ENCODE peak calls at places on chromosome 21, in five cellular contexts. One of them, this sample, is unnamed.
A peak's percentile ranks its signal among the peaks of the same experiment; 100 is the strongest.

GRCh38 chr21:32611471-32611997 is 643 bp downstream of the CFAP298 start:
- DNase-seq in MM.1S: peak; percentile 71
- DNase-seq in effector memory CD4-positive, alpha-beta T cell: no peak
- DNase-seq in lung: peak; percentile 35
- DNase-seq in breast epithelium: no peak
- DNase-seq in this sample: peak; percentile 9

GRCh38 chr21:44049182-44049581 is 37.1 kb downstream of the TRAPPC10 start:
- DNase-seq in breast epithelium: no peak
- DNase-seq in effector memory CD4-positive, alpha-beta T cell: no peak
- DNase-seq in MM.1S: no peak
- DNase-seq in lung: no peak
- DNase-seq in this sample: no peak

GRCh38 chr21:40548134-40548533 is 298.8 kb downstream of the DSCAM start:
- DNase-seq in effector memory CD4-positive, alpha-beta T cell: no peak
- DNase-seq in lung: no peak
- DNase-seq in breast epithelium: no peak
- DNase-seq in MM.1S: no peak
- DNase-seq in this sample: no peak

GRCh38 chr21:16912075-16912474 is 600.8 kb upstream of the CXADR start:
- DNase-seq in lung: no peak
- DNase-seq in breast epithelium: no peak
- DNase-seq in effector memory CD4-positive, alpha-beta T cell: no peak
- DNase-seq in MM.1S: no peak
- DNase-seq in this sample: no peak

GRCh38 chr21:31731112-31731801 is 661 bp downstream of the SCAF4 start:
- DNase-seq in lung: peak; percentile 36
- DNase-seq in MM.1S: peak; percentile 69
- DNase-seq in breast epithelium: peak; percentile 32
- DNase-seq in effector memory CD4-positive, alpha-beta T cell: peak; percentile 42
- DNase-seq in this sample: peak; percentile 64

GRCh38 chr21:46369520-46370235 is 45.7 kb downstream of the PCNT start:
- DNase-seq in effector memory CD4-positive, alpha-beta T cell: no peak
- DNase-seq in breast epithelium: no peak
- DNase-seq in MM.1S: peak; percentile 5
- DNase-seq in lung: no peak
- DNase-seq in this sample: no peak

GRCh38 chr21:30216041-30216723 is at the start of gene CLDN8:
- DNase-seq in breast epithelium: peak; percentile 78
- DNase-seq in lung: peak; percentile 31
- DNase-seq in MM.1S: no peak
- DNase-seq in effector memory CD4-positive, alpha-beta T cell: no peak
- DNase-seq in this sample: no peak

GRCh38 chr21:36388835-36389234 is 3.6 kb downstream of the CHAF1B start:
- DNase-seq in lung: peak; percentile 30
- DNase-seq in MM.1S: no peak
- DNase-seq in breast epithelium: no peak
- DNase-seq in effector memory CD4-positive, alpha-beta T cell: no peak
- DNase-seq in this sample: no peak

GRCh38 chr21:17783816-17784598 is 35.1 kb downstream of the C21orf91 start:
- DNase-seq in breast epithelium: no peak
- DNase-seq in lung: no peak
- DNase-seq in MM.1S: peak; percentile 89
- DNase-seq in effector memory CD4-positive, alpha-beta T cell: no peak
- DNase-seq in this sample: no peak

GRCh38 chr21:27269646-27270045 is 302.8 kb upstream of the ADAMTS5 start:
- DNase-seq in effector memory CD4-positive, alpha-beta T cell: no peak
- DNase-seq in MM.1S: no peak
- DNase-seq in lung: no peak
- DNase-seq in breast epithelium: no peak
- DNase-seq in this sample: no peak

GRCh38 chr21:43972850-43973633 is 39.1 kb upstream of the TRAPPC10 start:
- DNase-seq in effector memory CD4-positive, alpha-beta T cell: no peak
- DNase-seq in breast epithelium: no peak
- DNase-seq in MM.1S: no peak
- DNase-seq in lung: no peak
- DNase-seq in this sample: no peak

GRCh38 chr21:17585875-17586450 is 26.7 kb downstream of the BTG3 start:
- DNase-seq in breast epithelium: no peak
- DNase-seq in lung: no peak
- DNase-seq in effector memory CD4-positive, alpha-beta T cell: no peak
- DNase-seq in MM.1S: peak; percentile 62
- DNase-seq in this sample: peak; percentile 32

GRCh38 chr21:33884361-33885157 is 31.0 kb downstream of the ATP5PO start:
- DNase-seq in lung: no peak
- DNase-seq in breast epithelium: peak; percentile 34
- DNase-seq in MM.1S: no peak
- DNase-seq in effector memory CD4-positive, alpha-beta T cell: no peak
- DNase-seq in this sample: no peak

GRCh38 chr21:21163904-21164303 is 165.7 kb downstream of the NCAM2 start:
- DNase-seq in breast epithelium: peak; percentile 27
- DNase-seq in lung: no peak
- DNase-seq in effector memory CD4-positive, alpha-beta T cell: no peak
- DNase-seq in MM.1S: peak; percentile 64
- DNase-seq in this sample: peak; percentile 1

GRCh38 chr21:35342440-35342839 is 293.3 kb upstream of the RUNX1 start:
- DNase-seq in MM.1S: no peak
- DNase-seq in breast epithelium: no peak
- DNase-seq in effector memory CD4-positive, alpha-beta T cell: no peak
- DNase-seq in lung: no peak
- DNase-seq in this sample: peak; percentile 76

GRCh38 chr21:33971492-33972013 is 55.9 kb upstream of the ATP5PO start:
- DNase-seq in breast epithelium: no peak
- DNase-seq in effector memory CD4-positive, alpha-beta T cell: no peak
- DNase-seq in lung: no peak
- DNase-seq in MM.1S: no peak
- DNase-seq in this sample: no peak

GRCh38 chr21:31354604-31355443 is 10.8 kb upstream of the TIAM1 start:
- DNase-seq in breast epithelium: peak; percentile 87
- DNase-seq in lung: no peak
- DNase-seq in MM.1S: no peak
- DNase-seq in effector memory CD4-positive, alpha-beta T cell: peak; percentile 70
- DNase-seq in this sample: peak; percentile 28

GRCh38 chr21:46661627-46662366 is 26.3 kb downstream of the PRMT2 start:
- DNase-seq in effector memory CD4-positive, alpha-beta T cell: no peak
- DNase-seq in breast epithelium: no peak
- DNase-seq in MM.1S: no peak
- DNase-seq in lung: no peak
- DNase-seq in this sample: no peak

GRCh38 chr21:20425856-20426255 is 572.4 kb upstream of the NCAM2 start:
- DNase-seq in lung: no peak
- DNase-seq in MM.1S: no peak
- DNase-seq in breast epithelium: no peak
- DNase-seq in effector memory CD4-positive, alpha-beta T cell: no peak
- DNase-seq in this sample: no peak

GRCh38 chr21:31554511-31555022 is 104.9 kb upstream of the SOD1 start:
- DNase-seq in MM.1S: peak; percentile 89
- DNase-seq in lung: no peak
- DNase-seq in breast epithelium: no peak
- DNase-seq in effector memory CD4-positive, alpha-beta T cell: no peak
- DNase-seq in this sample: no peak

GRCh38 chr21:38597436-38597835 is 99.2 kb upstream of the ERG start:
- DNase-seq in MM.1S: no peak
- DNase-seq in lung: no peak
- DNase-seq in effector memory CD4-positive, alpha-beta T cell: no peak
- DNase-seq in breast epithelium: no peak
- DNase-seq in this sample: no peak

GRCh38 chr21:20822559-20823133 is 175.6 kb upstream of the NCAM2 start:
- DNase-seq in lung: no peak
- DNase-seq in MM.1S: no peak
- DNase-seq in breast epithelium: no peak
- DNase-seq in effector memory CD4-positive, alpha-beta T cell: no peak
- DNase-seq in this sample: no peak

GRCh38 chr21:43892984-43893535 is 28.0 kb downstream of the AGPAT3 start:
- DNase-seq in lung: no peak
- DNase-seq in MM.1S: no peak
- DNase-seq in effector memory CD4-positive, alpha-beta T cell: no peak
- DNase-seq in breast epithelium: no peak
- DNase-seq in this sample: no peak

GRCh38 chr21:30434033-30434631 is 4.1 kb downstream of the KRTAP13-4 start:
- DNase-seq in MM.1S: peak; percentile 61
- DNase-seq in breast epithelium: no peak
- DNase-seq in effector memory CD4-positive, alpha-beta T cell: no peak
- DNase-seq in lung: no peak
- DNase-seq in this sample: peak; percentile 18

GRCh38 chr21:34679056-34679455 is 10.3 kb downstream of the CLIC6 start:
- DNase-seq in lung: no peak
- DNase-seq in breast epithelium: no peak
- DNase-seq in MM.1S: no peak
- DNase-seq in effector memory CD4-positive, alpha-beta T cell: no peak
- DNase-seq in this sample: no peak

GRCh38 chr21:14520535-14520934 is 25.6 kb downstream of the SAMSN1 start:
- DNase-seq in effector memory CD4-positive, alpha-beta T cell: no peak
- DNase-seq in lung: no peak
- DNase-seq in breast epithelium: no peak
- DNase-seq in MM.1S: no peak
- DNase-seq in this sample: no peak

GRCh38 chr21:45365186-45365607 is 39.8 kb upstream of the COL18A1 start:
- DNase-seq in MM.1S: no peak
- DNase-seq in lung: no peak
- DNase-seq in breast epithelium: no peak
- DNase-seq in effector memory CD4-positive, alpha-beta T cell: no peak
- DNase-seq in this sample: no peak
- H3K4me1 ChIP-seq in MM.1S: no peaks in the 10 kb centered on the region
- H3K4me1 ChIP-seq in lung: no peaks in the 10 kb centered on the region
- H3K4me1 ChIP-seq in breast epithelium: peaks cover 6% of the 10 kb centered on the region
- H3K4me1 ChIP-seq in effector memory CD4-positive, alpha-beta T cell: no peaks in the 10 kb centered on the region
- H3K4me1 ChIP-seq in this sample: no peaks in the 10 kb centered on the region

GRCh38 chr21:37452222-37452621 is 85.6 kb downstream of the DYRK1A start:
- DNase-seq in MM.1S: no peak
- DNase-seq in effector memory CD4-positive, alpha-beta T cell: no peak
- DNase-seq in breast epithelium: no peak
- DNase-seq in lung: no peak
- DNase-seq in this sample: no peak

GRCh38 chr21:37451446-37451845 is 84.9 kb downstream of the DYRK1A start:
- DNase-seq in lung: no peak
- DNase-seq in effector memory CD4-positive, alpha-beta T cell: no peak
- DNase-seq in MM.1S: no peak
- DNase-seq in breast epithelium: no peak
- DNase-seq in this sample: no peak

GRCh38 chr21:37455504-37455911 is 88.9 kb downstream of the DYRK1A start:
- DNase-seq in effector memory CD4-positive, alpha-beta T cell: no peak
- DNase-seq in lung: no peak
- DNase-seq in breast epithelium: no peak
- DNase-seq in MM.1S: no peak
- DNase-seq in this sample: no peak

GRCh38 chr21:37453350-37453749 is 86.8 kb downstream of the DYRK1A start:
- DNase-seq in MM.1S: no peak
- DNase-seq in breast epithelium: no peak
- DNase-seq in effector memory CD4-positive, alpha-beta T cell: no peak
- DNase-seq in lung: no peak
- DNase-seq in this sample: no peak

GRCh38 chr21:37454869-37455503 is 88.4 kb downstream of the DYRK1A start:
- DNase-seq in breast epithelium: no peak
- DNase-seq in MM.1S: no peak
- DNase-seq in lung: no peak
- DNase-seq in effector memory CD4-positive, alpha-beta T cell: no peak
- DNase-seq in this sample: no peak
- H3K27ac ChIP-seq in breast epithelium: no peak overlapping the region
- H3K27ac ChIP-seq in MM.1S: no peak overlapping the region
- H3K27ac ChIP-seq in lung: no peak overlapping the region
- H3K27ac ChIP-seq in effector memory CD4-positive, alpha-beta T cell: no peak overlapping the region
- H3K27ac ChIP-seq in this sample: peak overlapping the region; percentile 28

DNA sequence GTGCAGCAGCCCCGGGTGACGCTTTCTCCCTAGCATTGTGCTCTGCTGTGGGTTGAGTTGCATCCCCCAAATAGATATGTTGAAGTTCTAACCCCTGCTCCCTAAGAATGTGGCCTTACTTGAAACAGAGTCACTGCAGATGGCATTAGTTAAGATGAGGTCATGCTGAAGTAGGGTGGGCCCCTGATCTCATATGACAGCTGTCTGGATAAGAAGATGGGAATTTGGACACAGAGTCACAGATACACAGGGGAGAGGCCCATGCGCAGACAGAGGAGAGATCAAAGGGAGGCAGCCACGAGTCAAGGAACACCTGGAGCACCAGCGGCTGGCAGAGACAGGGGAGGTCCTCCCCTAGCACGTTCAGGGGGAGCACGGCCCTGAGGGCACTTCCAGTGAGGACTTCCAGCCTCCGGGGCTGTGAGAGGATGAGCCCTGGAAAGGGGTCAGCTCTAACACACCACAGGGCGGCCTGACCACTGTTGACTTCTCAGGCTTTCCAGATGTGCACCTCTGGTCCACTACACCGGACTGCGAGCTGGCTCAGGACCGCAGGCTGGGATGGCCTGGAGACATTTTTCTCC is 46.4 kb downstream of the ABCG1 start:
- DNase-seq in lung: no peak
- DNase-seq in MM.1S: no peak
- DNase-seq in breast epithelium: no peak
- DNase-seq in effector memory CD4-positive, alpha-beta T cell: no peak
- DNase-seq in this sample: no peak
- H3K4me1 ChIP-seq in lung: no peaks in the 10 kb centered on the region
- H3K4me1 ChIP-seq in MM.1S: no peaks in the 10 kb centered on the region
- H3K4me1 ChIP-seq in breast epithelium: peaks cover 14% of the 10 kb centered on the region
- H3K4me1 ChIP-seq in effector memory CD4-positive, alpha-beta T cell: peaks cover 27% of the 10 kb centered on the region
- H3K4me1 ChIP-seq in this sample: peaks cover 31% of the 10 kb centered on the region

GRCh38 chr21:42108941-42109340 is 37.8 kb downstream of the UMODL1 start:
- DNase-seq in effector memory CD4-positive, alpha-beta T cell: no peak
- DNase-seq in breast epithelium: no peak
- DNase-seq in MM.1S: no peak
- DNase-seq in lung: no peak
- DNase-seq in this sample: no peak

GRCh38 chr21:42108554-42108885 is 37.4 kb downstream of the UMODL1 start:
- DNase-seq in breast epithelium: no peak
- DNase-seq in MM.1S: no peak
- DNase-seq in effector memory CD4-positive, alpha-beta T cell: no peak
- DNase-seq in lung: no peak
- DNase-seq in this sample: no peak

GRCh38 chr21:42107177-42107880 is 36.2 kb downstream of the UMODL1 start:
- DNase-seq in lung: no peak
- DNase-seq in effector memory CD4-positive, alpha-beta T cell: no peak
- DNase-seq in MM.1S: peak; percentile 30
- DNase-seq in breast epithelium: no peak
- DNase-seq in this sample: no peak

GRCh38 chr21:42109473-42109872 is 38.4 kb downstream of the UMODL1 start:
- DNase-seq in MM.1S: no peak
- DNase-seq in effector memory CD4-positive, alpha-beta T cell: no peak
- DNase-seq in lung: no peak
- DNase-seq in breast epithelium: no peak
- DNase-seq in this sample: no peak

DNA sequence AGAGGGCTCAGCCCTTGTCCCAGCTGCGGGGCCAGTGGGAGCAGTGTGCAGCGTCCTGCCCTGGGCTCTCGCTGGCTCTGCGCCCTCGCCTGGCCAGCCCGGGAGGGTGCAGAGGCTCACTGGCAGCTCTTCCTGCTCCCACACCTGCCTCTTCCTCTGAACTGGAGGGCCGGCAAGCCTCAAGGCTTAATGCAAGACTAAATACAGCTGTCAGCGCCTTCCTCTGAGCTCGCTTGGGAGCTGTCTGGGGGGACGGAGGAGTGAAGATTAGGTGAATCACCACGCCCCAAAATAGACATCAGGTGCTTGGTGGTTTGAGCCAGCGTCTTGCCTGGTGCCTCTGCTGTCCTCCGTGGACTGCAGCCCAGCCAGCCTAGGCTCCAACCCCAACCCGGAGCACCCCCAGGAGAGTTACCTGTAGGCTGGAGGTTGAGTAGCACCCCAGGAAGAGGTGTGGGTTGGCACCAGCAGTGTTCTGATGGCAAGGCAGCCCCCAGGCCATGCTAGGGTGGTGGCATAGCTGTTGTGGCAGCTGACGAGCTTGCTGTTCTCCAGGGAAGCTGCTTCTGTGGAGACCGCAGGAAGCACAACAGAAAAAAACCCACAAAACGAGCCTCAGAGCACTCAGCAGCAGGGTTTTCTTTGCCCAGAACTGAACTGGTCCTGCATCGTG is 36.9 kb downstream of the UMODL1 start:
- DNase-seq in effector memory CD4-positive, alpha-beta T cell: peak; percentile 31
- DNase-seq in MM.1S: peak; percentile 100
- DNase-seq in breast epithelium: peak; percentile 57
- DNase-seq in lung: peak; percentile 65
- DNase-seq in this sample: peak; percentile 53
- H3K27ac ChIP-seq in effector memory CD4-positive, alpha-beta T cell: no peak overlapping the region
- H3K27ac ChIP-seq in MM.1S: peak overlapping the region; percentile 91
- H3K27ac ChIP-seq in breast epithelium: no peak overlapping the region
- H3K27ac ChIP-seq in lung: no peak overlapping the region
- H3K27ac ChIP-seq in this sample: no peak overlapping the region

This sample was measured in CD4-positive, CD25-positive, alpha-beta regulatory T cell.